ENCODE peak calls at places on chromosomes 7 and 10, in four cellular contexts. One of them, this sample, is unnamed.

GRCh38 chr7:56074371-56074791 is 10.3 kb downstream of the SUMF2 start:
- DNase-seq in progenitor cell of endocrine pancreas: peak
- DNase-seq in endothelial cell: peak
- DNase-seq in SK-MEL-5: peak
- DNase-seq in this sample: peak

GRCh38 chr7:13257661-13258060 is 570.2 kb downstream of the ARL4A start:
- DNase-seq in progenitor cell of endocrine pancreas: no peak
- DNase-seq in endothelial cell: no peak
- DNase-seq in SK-MEL-5: peak
- DNase-seq in this sample: no peak

GRCh38 chr10:121185816-121186215 is 334.7 kb downstream of the WDR11 start:
- DNase-seq in progenitor cell of endocrine pancreas: no peak
- DNase-seq in endothelial cell: no peak
- DNase-seq in SK-MEL-5: no peak
- DNase-seq in this sample: no peak

GRCh38 chr7:23967949-23968599 is 258.1 kb downstream of the STK31 start:
- DNase-seq in progenitor cell of endocrine pancreas: no peak
- DNase-seq in endothelial cell: no peak
- DNase-seq in SK-MEL-5: no peak
- DNase-seq in this sample: no peak

GRCh38 chr7:77895905-77896304 is 97.3 kb downstream of the PHTF2 start:
- DNase-seq in progenitor cell of endocrine pancreas: no peak
- DNase-seq in endothelial cell: no peak
- DNase-seq in SK-MEL-5: no peak
- DNase-seq in this sample: no peak

GRCh38 chr10:27513451-27514191 is 9.5 kb downstream of the RAB18 start:
- DNase-seq in progenitor cell of endocrine pancreas: no peak
- DNase-seq in endothelial cell: no peak
- DNase-seq in SK-MEL-5: no peak
- DNase-seq in this sample: no peak

GRCh38 chr10:99393683-99394082 is 36.7 kb downstream of the GOT1 start:
- DNase-seq in progenitor cell of endocrine pancreas: no peak
- DNase-seq in endothelial cell: no peak
- DNase-seq in SK-MEL-5: no peak
- DNase-seq in this sample: no peak

GRCh38 chr10:12350925-12351324 is 1.6 kb downstream of the CAMK1D start:
- DNase-seq in progenitor cell of endocrine pancreas: no peak
- DNase-seq in endothelial cell: no peak
- DNase-seq in SK-MEL-5: no peak
- DNase-seq in this sample: no peak

GRCh38 chr10:44930904-44931620 is 19.9 kb downstream of the TMEM72 start:
- DNase-seq in progenitor cell of endocrine pancreas: no peak
- DNase-seq in endothelial cell: no peak
- DNase-seq in SK-MEL-5: no peak
- DNase-seq in this sample: no peak

This sample was measured in left cardiac atrium.